ENCODE peak calls at places on chromosomes 11 and 22, in ten cellular contexts. M, K, I, E, O, T, H, C, P and J are unnamed samples.

GRCh38 chr22:42433754-42434153 is 1.6 kb upstream of the NFAM1 start:
- DNase-seq in M (no peak), K (no peak), I (no peak), E (no peak), O (no peak), T (no peak), H (no peak), C (no peak), P (no peak), J (no peak)

GRCh38 chr11:119853581-119854360 is 124.8 kb upstream of the NECTIN1 start:
- DNase-seq in M (no peak), K (no peak), I (no peak), E (no peak), O (no peak), T (no peak), H (no peak), C (no peak), P (no peak), J (no peak)

GRCh38 chr22:19497245-19497644 is 17.5 kb downstream of the CDC45 start:
- DNase-seq in M (no peak), K (no peak), I (no peak), E (peak), O (no peak), T (no peak), H (no peak), C (no peak), P (no peak), J (no peak)

GRCh38 chr11:34523053-34523452 is 9.5 kb upstream of the ELF5 start:
- DNase-seq in M (no peak), K (no peak), I (no peak), E (no peak), O (no peak), T (no peak), H (no peak), C (no peak), P (no peak), J (no peak)

GRCh38 chr11:77086521-77087472 is 15.8 kb upstream of the OMP start:
- DNase-seq in M (peak), K (peak), I (no peak), E (no peak), O (peak), T (no peak), H (no peak), C (peak), P (no peak), J (no peak)

GRCh38 chr11:115544422-115544821 is 40.2 kb upstream of the CADM1 start:
- DNase-seq in M (no peak), K (no peak), I (no peak), E (no peak), O (no peak), T (no peak), H (no peak), C (no peak), P (no peak), J (no peak)

GRCh38 chr11:133928628-133929059 is 28.1 kb downstream of the IGSF9B start:
- DNase-seq in M (no peak), K (no peak), I (no peak), E (no peak), O (no peak), T (no peak), H (no peak), C (no peak), P (no peak), J (no peak)

GRCh38 chr11:14519692-14520085 is 497 bp downstream of the PSMA1 start:
- DNase-seq in M (no peak), K (no peak), I (no peak), E (peak), O (no peak), T (no peak), H (no peak), C (no peak), P (no peak), J (no peak)

GRCh38 chr11:114556135-114556534 is 3.5 kb downstream of the NXPE1 start:
- DNase-seq in M (no peak), K (no peak), I (no peak), E (no peak), O (no peak), T (no peak), H (no peak), C (no peak), P (no peak), J (no peak)

GRCh38 chr22:23533771-23534191 is 46.3 kb downstream of the IGLL1 start:
- DNase-seq in M (peak), K (peak), I (no peak), E (no peak), O (peak), T (no peak), H (no peak), C (no peak), P (no peak), J (no peak)

GRCh38 chr11:32418836-32419235 is 16.5 kb downstream of the WT1 start:
- DNase-seq in M (no peak), K (no peak), I (no peak), E (no peak), O (no peak), T (no peak), H (no peak), C (no peak), P (no peak), J (no peak)

GRCh38 chr22:43526951-43527350 is 115.1 kb downstream of the MPPED1 start:
- DNase-seq in M (no peak), K (no peak), I (no peak), E (no peak), O (no peak), T (no peak), H (no peak), C (no peak), P (no peak), J (no peak)

GRCh38 chr11:76712125-76712524 is 41.6 kb upstream of the LRRC32 start:
- DNase-seq in M (no peak), K (no peak), I (no peak), E (no peak), O (no peak), T (no peak), H (no peak), C (no peak), P (no peak), J (no peak)

GRCh38 chr11:94768602-94769511 is 701 bp downstream of the AMOTL1 start:
- DNase-seq in M (peak), K (peak), I (no peak), E (peak), O (no peak), T (no peak), H (peak), C (peak), P (no peak), J (peak)

GRCh38 chr11:128262463-128263345 is 324.7 kb downstream of the ETS1 start:
- DNase-seq in M (no peak), K (no peak), I (no peak), E (no peak), O (no peak), T (no peak), H (no peak), C (no peak), P (no peak), J (no peak)

GRCh38 chr11:17405232-17406005 is 17.0 kb upstream of the KCNJ11 start:
- DNase-seq in M (peak), K (no peak), I (no peak), E (peak), O (peak), T (peak), H (peak), C (peak), P (peak), J (peak)

GRCh38 chr22:18076060-18076497 is 1.7 kb upstream of the PEX26 start:
- DNase-seq in M (no peak), K (peak), I (no peak), E (peak), O (no peak), T (peak), H (peak), C (peak), P (peak), J (peak)
- TF ChIP-seq POLR2A in M (no peak), K (no peak), I (no peak), E (peak), O (peak), T (no peak), H (no peak), C (peak), P (no peak), J (no peak)

DNA sequence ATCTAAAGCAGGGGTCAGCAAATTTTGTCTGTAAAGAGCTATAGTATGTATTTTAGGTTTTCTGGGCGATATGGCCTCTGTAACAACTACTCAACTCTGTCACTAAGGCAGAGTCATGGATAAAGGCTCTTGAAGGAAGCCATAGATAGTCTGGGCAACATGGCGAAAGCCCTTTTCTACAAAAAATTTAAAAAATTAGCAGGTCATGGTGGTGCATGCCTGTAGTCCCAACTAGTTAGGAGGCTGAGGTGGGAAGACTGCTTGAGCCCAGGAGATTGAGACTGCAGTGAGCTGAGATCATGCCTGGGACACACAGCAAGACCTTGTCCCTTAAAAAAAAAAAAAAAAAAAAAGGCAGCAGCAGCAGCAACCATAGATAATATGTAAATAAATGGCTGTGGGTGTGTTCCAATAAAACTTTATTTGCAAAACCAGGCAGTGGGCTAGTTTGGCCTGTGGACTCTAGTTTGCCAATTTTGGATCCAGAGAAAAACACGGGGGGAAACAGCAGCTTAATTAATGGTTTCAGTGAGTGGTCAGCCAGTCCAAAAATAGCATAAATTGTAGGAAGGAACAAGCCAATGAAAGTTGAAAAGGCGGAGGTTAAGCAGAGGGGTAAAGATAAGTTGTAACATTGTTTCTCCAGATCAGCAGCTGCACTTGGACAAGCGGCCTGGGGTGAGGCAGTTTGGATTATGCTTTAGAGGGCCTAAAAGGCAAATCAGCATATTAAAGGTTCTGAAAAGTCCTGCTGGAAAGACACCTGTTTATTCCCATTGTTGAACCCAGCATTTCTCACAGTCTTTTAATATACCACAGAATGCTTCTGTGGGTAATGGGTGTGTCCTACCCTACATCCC is 62.6 kb downstream of the KIAA1671 start:
- DNase-seq in M (no peak), K (no peak), I (no peak), E (no peak), O (no peak), T (no peak), H (no peak), C (no peak), P (no peak), J (no peak)
- TF ChIP-seq CTCF in M (no peak), K (no peak), I (no peak), E (no peak), O (no peak), T (no peak), H (no peak), C (no peak), P (no peak), J (no peak)

DNA sequence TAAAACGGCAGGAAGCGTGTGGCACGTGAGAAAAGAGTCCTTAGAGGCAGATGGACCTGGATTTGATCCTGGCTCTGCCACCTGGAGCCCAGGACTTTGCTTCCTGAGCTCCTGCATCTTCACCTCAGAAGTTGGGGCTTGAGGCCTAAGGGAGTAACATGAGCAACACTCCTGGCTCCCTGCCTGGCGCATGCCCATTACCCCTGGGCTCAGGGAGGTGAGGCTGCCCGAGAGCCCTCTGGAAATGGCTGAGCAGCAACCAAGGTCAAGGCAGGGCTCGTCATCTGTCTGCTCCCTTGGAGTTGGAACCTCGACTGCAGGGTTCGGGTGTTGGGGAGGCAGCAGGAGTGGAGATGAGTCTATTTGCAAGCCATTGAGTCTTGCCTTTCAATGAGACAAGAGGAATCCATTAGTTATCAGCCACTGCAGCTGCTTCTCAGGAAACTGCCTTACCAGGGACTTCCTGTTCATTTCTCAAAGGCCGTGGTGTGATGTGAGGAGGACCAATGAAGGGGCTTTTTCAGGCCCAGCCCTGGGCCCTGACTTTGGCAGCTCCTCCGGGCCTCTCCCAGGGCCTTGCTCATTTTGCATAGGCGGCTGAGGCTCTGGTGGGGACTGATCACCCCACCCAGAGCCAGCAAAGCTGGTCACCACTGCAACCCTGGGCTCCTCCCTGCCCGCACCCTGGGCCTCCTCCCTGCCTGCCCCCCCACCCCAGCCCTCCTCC is 6.3 kb downstream of the FADS2 start:
- DNase-seq in M (peak), K (peak), I (no peak), E (peak), O (no peak), T (no peak), H (peak), C (no peak), P (no peak), J (peak)
- TF ChIP-seq POLR2A in M (no peak), K (no peak), I (peak), E (no peak), O (no peak), T (no peak), H (no peak), C (no peak), P (no peak), J (no peak)

GRCh38 chr11:134978388-134979088 is 566.5 kb upstream of the B3GAT1 start:
- DNase-seq in M (no peak), K (no peak), I (no peak), E (no peak), O (no peak), T (no peak), H (no peak), C (no peak), P (no peak), J (no peak)
- TF ChIP-seq CTCF in M (no peak), K (no peak), I (no peak), E (no peak), O (no peak), T (peak), H (no peak), C (no peak), P (no peak), J (no peak)

DNA sequence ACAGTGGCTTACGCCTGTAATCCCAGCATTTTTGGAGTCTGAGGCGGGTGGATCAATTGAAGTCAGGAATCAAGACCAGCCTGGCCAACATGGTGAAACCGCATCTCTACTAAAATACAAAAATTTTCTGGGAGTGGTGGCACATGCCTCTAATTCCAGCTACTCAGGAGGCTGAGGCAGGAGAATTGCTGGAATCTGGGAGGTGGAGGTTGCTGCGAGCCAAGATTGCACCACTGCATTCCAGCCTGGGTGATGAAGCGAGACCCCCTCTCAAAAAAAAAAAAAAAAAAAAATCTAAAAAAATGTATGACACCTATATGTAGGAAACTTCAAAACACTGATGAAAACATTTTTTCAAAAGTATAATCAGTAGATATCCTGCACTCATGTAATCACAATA is 242.7 kb upstream of the CHORDC1 start:
- DNase-seq in M (no peak), K (no peak), I (no peak), E (no peak), O (no peak), T (no peak), H (no peak), C (no peak), P (no peak), J (no peak)
- TF ChIP-seq POLR2A in M (no peak), K (no peak), I (no peak), E (no peak), O (no peak), T (no peak), H (no peak), C (no peak), P (no peak), J (no peak)

GRCh38 chr11:102683277-102683676 is 22.3 kb downstream of the MMP27 start:
- DNase-seq in M (no peak), K (no peak), I (no peak), E (no peak), O (no peak), T (peak), H (no peak), C (no peak), P (no peak), J (no peak)
- TF ChIP-seq CTCF in M (no peak), K (no peak), I (no peak), E (no peak), O (no peak), T (peak), H (no peak), C (no peak), P (no peak), J (no peak)